ENCODE peak calls at places on chromosomes 5 and 9, in ten cellular contexts. Z is fibroblast of lung, G is neural progenitor cell, P is hepatocyte, X is OCI-LY7, L is HepG2, N is GM23338, O is H9, Y is mammary epithelial cell, I is PC-3. F is an unnamed sample.

GRCh38 chr5:33272288-33272687 is 168.5 kb upstream of the TARS1 start:
- DNase-seq in Z (peak), G (no peak), P (no peak), X (no peak), L (no peak), N (no peak), O (no peak), Y (peak), I (peak), F (peak)

GRCh38 chr9:100294341-100294740 is 58.4 kb downstream of the TEX10 start:
- DNase-seq in Z (no peak), G (no peak), P (no peak), X (no peak), L (no peak), N (no peak), O (no peak), Y (no peak), I (no peak), F (peak)

GRCh38 chr5:146726020-146726419 is 152.5 kb downstream of the PPP2R2B start:
- DNase-seq in Z (no peak), G (no peak), P (no peak), X (no peak), L (no peak), N (no peak), O (no peak), Y (no peak), I (no peak), F (no peak)

GRCh38 chr5:149402291-149402690 is 23.2 kb upstream of the IL17B start:
- DNase-seq in Z (no peak), G (no peak), P (no peak), X (no peak), L (no peak), N (no peak), O (no peak), Y (no peak), I (no peak), F (no peak)

GRCh38 chr9:93132946-93133640 is 958 bp downstream of the NINJ1 start:
- DNase-seq in Z (peak), G (peak), P (peak), X (no peak), L (peak), N (peak), O (no peak), Y (peak), I (peak), F (no peak)

GRCh38 chr9:4381744-4382143 is 81.9 kb upstream of the GLIS3 start:
- DNase-seq in Z (no peak), G (no peak), P (no peak), X (no peak), L (no peak), N (no peak), O (no peak), Y (no peak), I (no peak), F (no peak)

GRCh38 chr5:44983006-44983405 is 174.3 kb downstream of the MRPS30 start:
- DNase-seq in Z (peak), G (peak), P (no peak), X (peak), L (no peak), N (peak), O (no peak), Y (no peak), I (no peak), F (no peak)

GRCh38 chr5:69261034-69261433 is 26.3 kb downstream of the CDK7 start:
- DNase-seq in Z (peak), G (no peak), P (no peak), X (no peak), L (no peak), N (no peak), O (no peak), Y (no peak), I (peak), F (peak)

GRCh38 chr5:115895821-115896220 is 54.1 kb downstream of the AP3S1 start:
- DNase-seq in Z (peak), G (no peak), P (no peak), X (no peak), L (no peak), N (no peak), O (no peak), Y (no peak), I (peak), F (peak)
- H3K27ac ChIP-seq in Z (peak), G (no peak), P (no peak), X (no peak), L (no peak), N (no peak), O (no peak), Y (no peak), I (no peak), F (peak)

GRCh38 chr5:120039111-120039510 is 409.8 kb downstream of the FAM170A start:
- DNase-seq in Z (no peak), G (no peak), P (no peak), X (no peak), L (no peak), N (no peak), O (no peak), Y (no peak), I (no peak), F (no peak)

GRCh38 chr5:120035815-120036577 is 406.6 kb downstream of the FAM170A start:
- DNase-seq in Z (no peak), G (no peak), P (no peak), X (no peak), L (no peak), N (no peak), O (no peak), Y (no peak), I (no peak), F (no peak)

DNA sequence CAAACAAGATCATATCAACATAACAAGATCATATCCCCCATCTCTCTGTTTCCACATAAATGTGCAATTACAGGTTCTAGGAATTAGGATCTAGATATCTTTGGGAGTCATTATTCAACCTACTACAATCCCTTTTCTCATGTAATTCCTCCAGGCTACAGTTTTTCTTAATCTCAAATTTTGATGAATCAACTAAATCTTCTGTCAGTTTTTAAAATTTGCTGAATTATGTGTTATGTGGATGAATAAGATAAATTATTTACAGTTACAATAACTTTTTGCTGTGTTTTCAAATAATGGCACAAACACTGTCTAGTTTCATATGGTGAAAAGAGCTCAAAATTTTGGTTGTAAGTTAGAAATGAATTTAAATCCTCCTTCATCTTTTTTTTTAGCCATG is 405.8 kb downstream of the FAM170A start:
- DNase-seq in Z (no peak), G (no peak), P (no peak), X (no peak), L (no peak), N (no peak), O (no peak), Y (no peak), I (no peak), F (no peak)
- H3K4me2 ChIP-seq in Z (no peak), G (no peak), P (no peak), X (no peak), L (no peak), N (no peak), O (no peak), Y (no peak), I (no peak), F (no peak)

DNA sequence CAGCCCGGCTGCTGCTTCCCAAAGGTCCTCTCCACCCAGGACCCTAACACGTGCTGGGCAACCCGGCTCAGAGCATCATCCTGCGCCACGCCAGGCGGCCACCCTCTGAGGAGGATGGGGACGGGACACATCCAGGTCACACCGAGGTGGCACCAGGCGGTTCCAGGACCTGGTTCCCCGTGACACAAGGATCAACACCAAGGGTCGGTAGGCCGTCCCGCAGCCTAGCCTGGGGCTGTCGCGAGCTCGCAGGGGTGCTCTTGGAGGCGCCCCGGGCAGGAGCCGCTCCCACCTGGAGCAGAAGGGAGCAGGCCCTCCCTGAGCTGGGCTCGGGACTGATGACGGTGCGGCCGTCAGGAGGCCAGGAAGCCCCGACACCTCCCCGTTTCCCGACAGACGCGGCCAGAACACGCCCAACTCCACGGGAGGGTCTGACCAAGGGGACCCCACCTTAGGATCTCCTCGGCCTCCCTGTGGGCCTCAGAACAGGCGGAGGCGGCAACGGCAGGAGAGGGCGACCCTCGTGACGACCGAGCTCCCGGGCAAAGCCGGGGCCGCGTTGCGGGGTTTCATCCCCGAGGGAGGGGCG is 6.3 kb downstream of the EXD3 start:
- DNase-seq in Z (no peak), G (no peak), P (no peak), X (no peak), L (no peak), N (no peak), O (peak), Y (no peak), I (no peak), F (no peak)
- H2AFZ ChIP-seq in Z (no peak), G (no peak), P (no peak), X (peak), L (no peak), N (no peak), O (no peak), Y (no peak), I (no peak), F (no peak)

DNA sequence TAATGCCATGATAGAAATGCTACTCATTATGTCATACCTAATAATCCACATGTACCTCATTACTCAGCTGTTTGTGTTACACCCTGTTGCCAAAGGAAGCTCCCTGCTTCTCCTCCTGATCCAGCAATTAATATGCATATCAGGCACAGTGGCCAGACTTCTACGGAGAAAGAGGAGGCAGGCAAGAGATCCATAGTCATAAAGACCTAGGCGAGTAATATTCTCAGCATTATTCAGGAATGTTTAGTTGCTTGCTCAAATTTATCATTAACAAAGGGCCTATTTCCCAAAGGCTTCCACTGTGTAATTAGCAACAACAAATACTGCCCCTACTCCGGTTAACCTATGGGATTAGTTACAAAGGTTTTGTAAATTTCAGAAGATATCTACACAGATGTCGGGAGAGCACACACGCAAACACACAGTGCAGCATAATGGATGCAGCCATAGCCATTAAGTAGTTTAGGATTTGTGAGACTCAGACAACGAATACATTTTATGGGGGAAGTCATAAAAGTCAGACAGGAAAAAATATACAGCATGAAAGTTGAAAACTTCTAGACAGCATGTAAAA is 192.6 kb downstream of the EFNA5 start:
- DNase-seq in Z (no peak), G (no peak), P (no peak), X (no peak), L (no peak), N (no peak), O (no peak), Y (no peak), I (no peak), F (no peak)
- H3K27ac ChIP-seq in Z (no peak), G (no peak), P (peak), X (no peak), L (no peak), N (no peak), O (no peak), Y (peak), I (peak), F (no peak)

DNA sequence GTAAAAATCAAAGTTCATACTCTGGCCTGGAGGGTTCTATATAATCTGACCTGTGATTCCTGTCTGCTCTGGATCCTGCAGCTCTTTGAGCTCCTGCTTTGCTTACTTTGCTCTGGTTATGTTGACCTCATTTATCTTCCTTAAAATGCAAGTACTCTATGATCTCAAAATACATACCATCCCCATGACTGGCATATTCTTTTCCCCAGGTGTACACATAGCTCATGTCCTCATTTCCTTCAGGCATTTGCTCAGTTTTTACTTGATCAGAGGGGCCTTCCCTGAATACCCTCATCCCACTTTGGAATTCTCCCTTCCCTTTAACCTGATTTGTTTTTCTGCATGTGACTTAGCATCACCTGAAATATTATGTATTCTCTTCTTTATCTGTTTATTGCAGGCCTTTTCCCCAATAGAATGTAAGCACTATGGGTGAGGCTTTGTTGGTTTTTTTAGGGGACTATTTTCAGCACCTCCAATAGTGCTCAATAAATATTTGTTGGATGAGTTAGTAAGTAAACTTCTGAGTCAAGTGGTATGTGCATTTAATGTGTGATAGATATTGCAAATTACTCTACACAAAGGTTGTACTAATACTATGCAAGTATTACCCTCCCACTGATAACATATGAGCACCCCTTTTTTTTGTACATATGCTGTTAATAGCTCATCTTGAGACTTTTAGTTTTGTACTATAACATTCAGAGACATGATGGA is 211.5 kb downstream of the NMUR2 start:
- DNase-seq in Z (no peak), G (no peak), P (no peak), X (no peak), L (no peak), N (no peak), O (no peak), Y (no peak), I (peak), F (no peak)
- H3K4me2 ChIP-seq in Z (no peak), G (no peak), P (peak), X (no peak), L (no peak), N (no peak), O (no peak), Y (no peak), I (peak), F (no peak)

GRCh38 chr9:135030711-135031245 is 56.7 kb upstream of the OLFM1 start:
- DNase-seq in Z (no peak), G (no peak), P (no peak), X (no peak), L (no peak), N (no peak), O (no peak), Y (no peak), I (no peak), F (no peak)
- H2AFZ ChIP-seq in Z (no peak), G (no peak), P (no peak), X (no peak), L (no peak), N (no peak), O (no peak), Y (no peak), I (no peak), F (no peak)

DNA sequence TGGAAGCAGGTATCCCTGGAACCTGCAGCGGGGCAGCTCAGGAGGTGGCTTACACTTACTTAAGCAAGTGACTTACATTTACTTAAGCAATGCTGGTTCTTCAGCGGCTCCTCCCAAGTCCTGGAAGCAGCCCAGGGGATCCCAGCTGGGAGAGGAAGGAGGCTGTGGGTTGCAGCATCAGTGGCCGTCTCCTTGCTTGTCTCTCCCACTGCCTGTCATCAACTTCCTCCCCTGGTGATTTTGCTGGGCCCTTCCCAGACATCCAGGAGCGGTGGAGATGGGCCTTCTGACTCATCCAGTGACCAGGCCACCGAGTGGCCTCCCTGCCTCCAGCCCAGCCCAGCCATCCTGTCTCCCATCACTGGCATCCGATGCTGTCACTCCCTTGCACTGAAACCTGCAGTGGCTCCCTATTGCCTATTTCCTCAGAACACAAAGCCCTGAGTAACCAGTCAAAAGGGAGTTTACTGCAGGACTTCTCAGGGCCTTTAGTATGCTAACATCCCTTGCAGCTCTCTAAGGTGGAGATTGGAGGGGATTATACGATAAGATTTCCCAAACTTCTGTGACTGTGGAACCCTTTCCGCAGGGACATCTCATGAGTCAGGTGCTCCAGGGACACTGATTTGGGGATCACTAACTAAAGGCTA is 155.9 kb upstream of the PHYKPL start:
- DNase-seq in Z (peak), G (no peak), P (peak), X (no peak), L (no peak), N (no peak), O (peak), Y (no peak), I (no peak), F (no peak)
- H3K27ac ChIP-seq in Z (no peak), G (no peak), P (no peak), X (no peak), L (no peak), N (no peak), O (no peak), Y (no peak), I (no peak), F (no peak)

DNA sequence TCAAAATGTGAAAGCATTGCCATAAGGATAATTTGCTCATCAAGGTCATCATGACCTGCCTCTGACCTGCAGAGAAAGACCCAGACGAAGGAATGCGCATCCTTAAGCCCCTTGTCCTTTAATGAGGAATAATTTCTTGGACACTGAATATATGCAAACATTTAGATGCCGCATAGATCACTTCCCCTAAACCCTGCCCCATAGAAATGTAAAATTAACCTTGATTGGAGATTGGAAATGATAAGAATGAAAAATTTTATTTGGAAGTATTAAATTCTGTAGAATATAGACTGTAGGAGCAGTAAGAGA is 233.1 kb downstream of the ARHGAP26 start:
- DNase-seq in Z (no peak), G (no peak), P (no peak), X (no peak), L (no peak), N (no peak), O (no peak), Y (no peak), I (no peak), F (no peak)
- H3K4me2 ChIP-seq in Z (no peak), G (no peak), P (no peak), X (peak), L (no peak), N (no peak), O (no peak), Y (no peak), I (no peak), F (peak)

DNA sequence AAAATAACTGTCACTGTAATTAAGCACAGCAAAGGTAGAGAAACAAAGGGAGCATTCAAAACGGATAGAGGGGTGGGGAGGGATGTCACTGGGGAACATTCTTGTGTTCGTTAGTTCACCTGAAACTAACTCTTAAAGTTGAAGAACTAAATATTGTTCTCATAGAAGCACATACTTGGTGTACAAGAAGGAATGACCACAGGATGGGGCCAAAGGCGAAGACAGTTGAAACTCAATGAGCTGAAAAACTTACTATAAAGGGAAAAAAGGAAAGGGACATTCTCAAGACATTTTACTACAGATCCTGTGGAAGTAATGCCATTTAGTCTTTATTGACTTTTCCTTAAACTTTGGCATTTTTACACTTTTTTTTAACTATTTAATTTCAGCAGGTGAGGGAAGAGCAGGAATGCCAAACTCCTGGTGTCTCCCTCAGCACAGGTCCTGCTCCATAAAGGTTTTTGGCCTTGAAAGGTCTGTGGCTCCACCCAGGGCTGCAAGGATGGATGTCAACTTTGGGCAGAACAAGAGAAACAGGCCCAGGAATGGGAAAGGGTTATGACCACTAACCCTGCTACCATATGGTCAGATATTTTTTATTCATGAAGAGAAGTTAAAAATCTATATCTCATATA is 197.6 kb upstream of the RASA1 start:
- DNase-seq in Z (peak), G (peak), P (peak), X (peak), L (no peak), N (peak), O (no peak), Y (peak), I (peak), F (peak)
- H2AFZ ChIP-seq in Z (peak), G (no peak), P (no peak), X (peak), L (no peak), N (no peak), O (no peak), Y (peak), I (peak), F (no peak)

F was measured in astrocyte.